ENCODE peak calls at places on chromosomes 12 and 14, in nine cellular contexts. I is neural progenitor cell, H is GM23248, R is HCT116, B is MM.1S, J is SK-N-SH, P is hepatocyte, W is GM23338, C is PC-3. D is an unnamed sample.

GRCh38 chr12:123094349-123095073 is 56.4 kb downstream of the PITPNM2 start:
- DNase-seq in C (peak), J (no peak), P (peak), W (no peak), H (peak), I (no peak), B (no peak), R (peak), D (no peak)

GRCh38 chr12:8687846-8688601 is 9.8 kb upstream of the RIMKLB start:
- DNase-seq in B (no peak), J (peak), C (peak), R (peak), I (peak), H (peak), P (peak), W (peak), D (peak)

GRCh38 chr12:119149270-119149669 is 29.5 kb upstream of the HSPB8 start:
- DNase-seq in I (no peak), W (no peak), B (no peak), C (no peak), R (no peak), J (no peak), H (no peak), P (no peak), D (no peak)

GRCh38 chr12:10285919-10286318 is 21.8 kb upstream of the KLRD1 start:
- DNase-seq in I (no peak), C (no peak), P (no peak), H (no peak), R (no peak), B (no peak), J (no peak), W (no peak), D (peak)

GRCh38 chr14:22159968-22160367 is 429.1 kb downstream of the DAD1 start:
- DNase-seq in R (no peak), J (no peak), H (no peak), P (peak), B (peak), C (peak), I (no peak), W (no peak), D (no peak)

GRCh38 chr14:35341454-35342159 is 49.4 kb downstream of the PSMA6 start:
- DNase-seq in P (peak), C (peak), J (peak), B (no peak), W (peak), I (peak), R (peak), H (peak), D (no peak)

GRCh38 chr14:104116544-104117340 is 21.6 kb upstream of the KIF26A start:
- DNase-seq in B (no peak), C (peak), R (peak), I (peak), H (no peak), W (peak), J (no peak), P (peak), D (no peak)

GRCh38 chr14:100384819-100385813 is 62.0 kb downstream of the SLC25A47 start:
- DNase-seq in R (peak), H (peak), I (peak), C (peak), B (no peak), P (peak), J (peak), W (peak), D (peak)

GRCh38 chr14:63478024-63478423 is 65.2 kb downstream of the PPP2R5E start:
- DNase-seq in C (no peak), H (no peak), W (no peak), I (no peak), J (no peak), B (peak), R (no peak), P (no peak), D (peak)

GRCh38 chr12:93593833-93594232 is 21.4 kb downstream of the SOCS2 start:
- DNase-seq in B (peak), I (no peak), P (no peak), H (no peak), W (no peak), R (no peak), C (no peak), J (no peak), D (peak)

GRCh38 chr12:122963928-122964240 is 2.4 kb downstream of the ABCB9 start:
- DNase-seq in I (no peak), B (no peak), H (peak), P (no peak), R (no peak), J (no peak), C (no peak), W (no peak), D (no peak)

DNA sequence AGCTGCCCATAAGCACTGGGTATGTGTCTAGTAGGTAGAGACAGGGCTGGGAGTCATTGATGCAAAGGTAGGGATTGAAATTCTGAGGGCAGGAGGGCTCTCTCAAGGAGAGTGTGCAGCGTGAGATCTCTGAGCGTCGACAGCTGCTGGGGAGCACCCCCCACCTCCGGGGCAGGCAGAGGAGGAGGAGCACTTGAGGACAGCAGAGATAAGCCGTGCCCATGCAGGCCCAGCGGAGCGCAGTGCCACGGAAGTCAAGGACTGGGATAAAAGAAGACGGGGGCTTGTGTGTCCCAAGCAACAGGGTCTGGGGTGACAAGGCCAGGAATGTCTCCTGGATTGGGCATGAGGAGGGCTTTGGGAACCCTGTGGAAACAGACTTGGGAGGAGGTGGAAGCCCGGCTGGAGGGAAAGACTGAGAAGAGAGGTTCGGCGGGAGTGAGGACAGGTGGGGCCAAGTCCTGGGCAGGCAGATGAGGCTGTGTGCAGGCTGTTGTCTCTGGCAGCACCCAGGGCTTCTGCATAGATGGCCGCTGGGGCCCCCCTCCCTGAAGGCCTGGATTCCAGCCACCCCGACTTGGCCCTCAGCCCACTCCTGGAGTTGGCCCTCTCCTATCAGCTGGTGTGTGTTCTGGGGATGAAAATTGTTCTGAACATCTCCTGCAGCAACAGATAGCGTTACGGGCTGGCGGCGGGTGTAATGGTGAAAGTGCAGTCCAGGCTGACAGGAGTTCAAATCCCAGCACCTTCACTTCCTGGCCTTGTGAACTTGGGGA is 1.9 kb downstream of the CACNA2D4 start:
- DNase-seq in C (no peak), I (no peak), W (no peak), R (no peak), H (no peak), B (no peak), P (peak), J (peak), D (no peak)
- TF ChIP-seq EZH2phosphoT487 in C (no peak), I (no peak), W (no peak), R (no peak), H (no peak), B (no peak), P (no peak), J (no peak), D (no peak)

GRCh38 chr12:107093547-107094448 is at the start of gene CRY1:
- DNase-seq in C (peak), H (peak), I (peak), W (peak), B (peak), J (peak), R (peak), P (peak), D (no peak)
- H3K4me3 ChIP-seq in C (peak), H (peak), I (peak), W (peak), B (peak), J (peak), R (peak), P (peak), D (no peak)

DNA sequence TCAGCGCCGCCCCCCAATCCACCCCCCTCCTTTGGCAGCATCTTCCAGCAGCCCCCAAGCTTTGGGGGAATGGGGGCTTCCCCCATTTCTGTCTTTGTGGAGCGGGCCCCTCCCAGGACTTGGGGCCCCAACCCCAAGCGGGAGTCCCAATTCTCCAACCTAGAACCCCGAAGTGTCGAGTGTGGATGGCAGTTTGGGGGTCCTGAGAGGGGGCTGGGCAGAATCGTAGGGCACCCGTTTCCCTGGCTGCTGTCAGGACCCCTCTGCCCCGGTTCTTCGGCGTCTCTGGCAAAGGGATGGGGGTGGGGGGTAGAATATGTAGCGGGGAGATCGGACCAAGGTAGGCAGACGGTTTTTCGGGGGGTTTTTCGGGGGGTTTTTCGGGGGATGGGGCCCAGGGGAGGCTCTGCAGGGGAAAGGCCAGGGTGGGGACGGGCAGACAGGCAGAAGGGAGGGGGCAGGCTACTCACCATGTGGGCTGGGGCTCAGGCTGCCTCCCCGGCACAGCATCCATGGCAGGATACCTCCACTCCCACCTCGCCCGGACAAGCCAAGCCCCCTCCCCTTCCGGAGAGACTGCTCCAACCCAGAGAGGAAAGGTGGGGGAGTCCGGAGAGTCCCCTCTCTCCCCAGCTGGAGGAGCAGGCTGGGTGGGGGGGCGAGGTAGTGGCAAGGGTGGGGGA is 739 bp downstream of the JPH4 start:
- DNase-seq in P (peak), R (no peak), J (peak), I (peak), B (no peak), H (no peak), W (peak), C (no peak), D (no peak)
- TF ChIP-seq EZH2phosphoT487 in P (no peak), R (no peak), J (no peak), I (no peak), B (no peak), H (peak), W (no peak), C (no peak), D (no peak)

DNA sequence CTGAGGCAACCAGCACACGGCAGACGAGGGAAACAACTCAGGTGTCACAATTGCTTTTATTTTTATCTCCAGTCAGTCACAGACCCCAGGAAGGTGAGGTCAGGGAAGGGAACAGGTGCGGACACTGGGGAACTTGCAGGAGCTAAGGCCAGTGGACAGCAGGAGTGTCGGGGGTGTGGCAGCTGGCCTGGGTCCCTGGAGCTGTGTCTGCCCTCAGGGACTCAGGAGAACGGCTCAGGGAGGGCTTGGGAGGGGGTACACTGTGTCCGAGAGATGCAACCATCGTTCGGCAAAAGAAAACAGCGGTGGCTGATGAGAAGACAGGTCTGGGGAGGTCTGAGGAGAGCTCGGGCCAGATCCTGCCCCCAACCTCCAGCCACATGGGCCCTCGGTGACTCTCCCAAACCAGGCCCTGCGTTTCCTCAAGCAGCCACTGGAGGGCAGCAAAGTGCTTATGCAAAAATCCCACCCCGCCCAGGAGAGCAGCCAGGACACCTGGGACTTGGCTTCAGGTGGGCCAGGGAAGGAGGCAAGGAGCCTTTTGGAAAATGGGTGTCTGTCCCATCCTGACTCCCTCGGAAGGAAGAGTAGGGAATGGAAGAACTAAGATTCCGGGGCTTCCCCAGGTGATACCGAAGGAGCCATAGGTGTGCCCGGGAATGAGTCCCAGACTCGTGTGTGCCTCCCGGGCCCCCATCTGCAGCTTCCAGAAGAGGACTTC is 24.1 kb upstream of the BCDIN3D start:
- DNase-seq in C (peak), R (peak), H (peak), P (peak), I (peak), J (peak), W (peak), B (peak), D (peak)
- H3K4me3 ChIP-seq in C (no peak), R (no peak), H (no peak), P (no peak), I (no peak), J (no peak), W (no peak), B (no peak), D (no peak)

GRCh38 chr14:101960225-101960624 is 4.1 kb upstream of the DYNC1H1 start:
- DNase-seq in J (no peak), I (peak), H (peak), W (peak), C (peak), P (no peak), B (peak), R (no peak), D (peak)
- TF ChIP-seq EZH2phosphoT487 in J (no peak), I (no peak), H (no peak), W (no peak), C (no peak), P (no peak), B (no peak), R (no peak), D (no peak)

DNA sequence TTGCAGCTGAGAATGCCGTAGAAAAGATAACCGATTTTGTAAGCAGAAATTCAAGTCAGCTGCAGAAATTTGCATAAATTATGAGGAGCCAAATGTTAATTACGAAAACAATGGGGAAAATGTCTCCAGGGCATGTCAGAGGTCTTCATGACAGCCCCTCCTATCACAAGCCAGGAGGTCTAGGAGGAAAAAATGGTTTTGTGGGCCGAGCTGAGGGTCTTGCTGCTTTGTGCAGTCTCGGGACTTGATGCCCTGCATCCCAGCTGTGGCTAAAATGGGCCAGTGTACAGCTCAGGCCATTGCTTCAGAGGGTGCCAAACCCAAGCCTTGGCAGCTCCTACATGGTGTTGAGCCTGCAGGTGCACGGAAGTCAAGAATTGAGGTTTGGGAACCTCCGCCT is 131.2 kb upstream of the PDE3A start:
- DNase-seq in J (no peak), B (no peak), H (no peak), R (no peak), W (no peak), C (no peak), P (no peak), I (no peak), D (no peak)
- H3K4me3 ChIP-seq in J (no peak), B (no peak), H (no peak), R (no peak), W (no peak), C (no peak), P (no peak), I (no peak), D (no peak)

GRCh38 chr12:73374360-73374759 is 1102.2 kb downstream of the TRHDE start:
- DNase-seq in J (no peak), H (no peak), C (no peak), W (no peak), R (no peak), B (no peak), P (no peak), I (no peak), D (no peak)
- TF ChIP-seq EZH2phosphoT487 in J (no peak), H (no peak), C (no peak), W (no peak), R (no peak), B (no peak), P (no peak), I (no peak), D (no peak)

GRCh38 chr14:91891081-91891480 is 23.7 kb upstream of the TC2N start:
- DNase-seq in R (no peak), C (no peak), P (no peak), J (no peak), I (no peak), H (no peak), W (no peak), B (no peak), D (no peak)
- H3K4me3 ChIP-seq in R (no peak), C (no peak), P (no peak), J (no peak), I (no peak), H (no peak), W (no peak), B (no peak), D (no peak)

DNA sequence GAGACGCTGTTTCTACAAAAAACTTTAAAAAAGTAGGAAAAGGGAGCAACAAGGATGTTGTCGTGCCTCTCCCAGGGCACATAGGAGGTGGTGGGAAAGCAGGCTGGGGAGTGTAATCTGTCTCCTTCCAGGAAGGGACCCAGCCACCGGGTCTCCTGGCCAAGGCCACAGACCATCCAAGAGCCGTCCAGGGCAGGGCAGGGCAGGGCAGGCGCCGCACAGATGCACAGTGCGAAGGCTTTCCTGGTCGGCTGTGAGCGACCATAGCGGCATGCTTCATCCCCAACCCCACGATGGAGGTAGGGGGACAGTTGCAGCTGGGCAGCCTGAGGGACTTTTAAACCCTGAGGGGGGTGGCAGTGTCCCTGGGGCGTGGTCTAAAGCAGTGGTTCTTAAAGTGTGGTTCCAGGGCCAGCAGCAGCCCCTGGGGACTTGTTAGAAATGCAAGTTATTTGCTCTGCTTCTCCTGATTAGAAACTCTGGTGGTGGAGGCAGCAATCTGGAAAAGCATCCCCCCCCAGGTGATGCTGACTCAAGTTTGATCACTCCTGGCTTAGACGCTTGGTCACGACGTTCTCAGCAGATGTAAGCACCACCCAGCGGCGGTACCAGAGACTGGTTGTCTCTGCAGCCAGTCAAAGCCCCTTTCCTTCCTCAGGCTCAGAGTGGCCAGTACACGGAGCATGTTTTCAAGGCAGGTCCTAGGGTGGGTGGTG is 197.4 kb upstream of the PRMT8 start:
- DNase-seq in P (no peak), J (no peak), C (peak), I (no peak), W (no peak), R (no peak), H (peak), B (no peak), D (no peak)
- TF ChIP-seq EZH2phosphoT487 in P (no peak), J (no peak), C (no peak), I (no peak), W (no peak), R (no peak), H (no peak), B (no peak), D (no peak)

DNA sequence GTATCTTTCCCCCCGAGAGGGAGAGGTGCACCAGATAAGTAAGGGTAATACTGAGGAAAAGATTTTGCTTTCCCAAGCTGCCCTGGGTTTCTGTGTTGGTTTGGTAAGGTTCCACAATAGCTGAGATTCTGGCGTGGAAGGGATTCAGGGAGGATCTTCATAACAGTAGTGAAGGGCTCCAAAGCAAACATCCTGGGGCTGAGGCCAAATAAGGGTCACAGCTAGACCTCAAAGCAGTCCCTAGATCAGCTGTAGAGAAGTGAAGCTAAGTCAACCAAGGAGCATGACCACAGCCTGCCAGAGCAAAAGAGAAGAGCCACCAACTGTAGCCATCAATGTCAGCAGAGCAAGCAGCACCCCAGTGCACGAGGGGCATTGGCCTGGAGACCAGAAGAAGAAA is 73.2 kb upstream of the SLC35F4 start:
- DNase-seq in B (no peak), J (no peak), H (no peak), W (no peak), C (no peak), I (no peak), R (no peak), P (no peak), D (no peak)
- H3K4me3 ChIP-seq in B (no peak), J (no peak), H (no peak), W (no peak), C (no peak), I (no peak), R (no peak), P (no peak), D (no peak)